ENCODE peak calls at places on chromosomes 6 and 20, in nine cellular contexts. G is posterior cingulate gyrus, B is iPS-NIHi11, P is Peyer's patch, Y is T-helper 1 cell, T is NCI-H1436, D is NCI-H2081 treated with DMSO at 0.1 percent for 48 hours, R is kidney glomerular epithelial cell, A is midbrain. U is an unnamed sample.

GRCh38 chr6:19322691-19323470 is 514.3 kb upstream of the ID4 start:
- DNase-seq in G (no peak), Y (no peak), A (no peak), P (no peak), T (no peak), R (no peak), B (no peak), D (no peak), U (no peak)

GRCh38 chr6:134379086-134379485 is 61.2 kb upstream of the SGK1 start:
- DNase-seq in A (no peak), D (no peak), Y (no peak), G (no peak), T (no peak), B (peak), P (peak), R (no peak), U (no peak)

GRCh38 chr20:58084966-58085365 is 143.5 kb downstream of the ANKRD60 start:
- DNase-seq in T (no peak), G (no peak), P (no peak), D (no peak), B (no peak), Y (no peak), R (no peak), A (no peak), U (no peak)

GRCh38 chr6:36351152-36351571 is 14.5 kb upstream of the BNIP5 start:
- DNase-seq in T (no peak), B (no peak), A (no peak), P (no peak), G (no peak), D (no peak), Y (no peak), R (no peak), U (no peak)

GRCh38 chr6:100479180-100480035 is 14.7 kb upstream of the SIM1 start:
- DNase-seq in R (peak), G (no peak), Y (no peak), A (peak), B (peak), T (peak), P (no peak), D (no peak), U (no peak)

GRCh38 chr20:31839782-31840487 is 5.5 kb downstream of the FOXS1 start:
- DNase-seq in G (no peak), Y (no peak), D (no peak), T (no peak), P (no peak), B (no peak), R (no peak), A (no peak), U (no peak)

GRCh38 chr20:57383447-57384347 is 7.5 kb upstream of the RBM38 start:
- DNase-seq in B (no peak), A (no peak), R (no peak), D (no peak), G (peak), T (no peak), P (peak), Y (no peak), U (no peak)

GRCh38 chr6:18254793-18255192 is 9.5 kb downstream of the DEK start:
- DNase-seq in G (no peak), D (no peak), Y (no peak), A (no peak), P (no peak), R (no peak), B (no peak), T (no peak), U (no peak)

GRCh38 chr6:31493875-31494694 is 3.9 kb upstream of the MICB start:
- DNase-seq in G (peak), A (peak), R (peak), D (no peak), T (peak), P (peak), Y (peak), B (peak), U (no peak)

GRCh38 chr20:13552061-13552460 is 86.7 kb downstream of the TASP1 start:
- DNase-seq in A (no peak), T (no peak), B (no peak), G (no peak), D (no peak), P (no peak), Y (no peak), R (peak), U (no peak)

GRCh38 chr6:25450469-25451198 is 171.5 kb downstream of the CARMIL1 start:
- DNase-seq in T (no peak), B (no peak), G (no peak), P (no peak), R (no peak), Y (no peak), D (no peak), A (no peak), U (no peak)

GRCh38 chr20:40776702-40777457 is 87.8 kb upstream of the MAFB start:
- DNase-seq in Y (no peak), B (no peak), G (no peak), D (no peak), A (no peak), P (no peak), T (no peak), R (no peak), U (no peak)

GRCh38 chr6:36999467-37000125 is 5.9 kb upstream of the FGD2 start:
- DNase-seq in T (no peak), D (no peak), Y (no peak), R (no peak), G (peak), A (no peak), B (no peak), P (no peak), U (no peak)

GRCh38 chr20:33862709-33863403 is 51.7 kb downstream of the CHMP4B start:
- DNase-seq in B (peak), D (no peak), P (peak), A (no peak), G (peak), Y (peak), T (peak), R (peak), U (no peak)

GRCh38 chr20:3313681-3314080 is 74.7 kb upstream of the SLC4A11 start:
- DNase-seq in P (no peak), A (no peak), G (no peak), B (no peak), D (no peak), T (no peak), Y (no peak), R (peak), U (no peak)

GRCh38 chr6:3835055-3835731 is 14.0 kb upstream of the FAM50B start:
- DNase-seq in D (no peak), R (no peak), Y (no peak), G (no peak), B (no peak), T (no peak), P (peak), A (no peak), U (peak)

GRCh38 chr6:27962506-27962905 is 5.5 kb downstream of the OR2B6 start:
- DNase-seq in Y (no peak), R (no peak), A (no peak), G (no peak), P (no peak), T (no peak), B (no peak), D (no peak), U (no peak)

GRCh38 chr6:13541496-13541895 is 32.9 kb upstream of the SIRT5 start:
- DNase-seq in D (no peak), R (no peak), P (no peak), G (no peak), B (no peak), A (no peak), Y (no peak), T (no peak), U (no peak)

GRCh38 chr6:163228041-163228440 is 186.5 kb upstream of the QKI start:
- DNase-seq in Y (no peak), G (no peak), B (no peak), A (no peak), D (no peak), T (no peak), R (no peak), P (no peak), U (no peak)

GRCh38 chr6:79672631-79673065 is 41.5 kb downstream of the SH3BGRL2 start:
- DNase-seq in T (peak), A (no peak), B (no peak), Y (no peak), R (peak), P (no peak), D (no peak), G (no peak), U (no peak)

GRCh38 chr6:160766657-160767018 is 64.6 kb downstream of the PLG start:
- DNase-seq in A (no peak), P (no peak), T (no peak), G (no peak), R (no peak), D (no peak), B (no peak), Y (no peak), U (no peak)

U was measured in ascending aorta.